ENCODE peak calls at places on chromosomes 13 and 19, in ten cellular contexts. P, K, N, Z, G, W, U, B, R and T are unnamed samples.

GRCh38 chr13:100543872-100544602 is 44.6 kb downstream of the GGACT start:
- DNase-seq in N (no peak), G (no peak), W (no peak), R (no peak), U (no peak), B (no peak), K (no peak), Z (no peak), P (no peak), T (peak)

GRCh38 chr19:44260343-44260681 is 626 bp downstream of the ZNF233 start:
- DNase-seq in N (no peak), P (no peak), U (no peak), R (no peak), B (no peak), K (no peak), W (peak), Z (no peak), G (no peak), T (no peak)

GRCh38 chr13:40973409-40973808 is 45.7 kb downstream of the ELF1 start:
- DNase-seq in R (no peak), Z (no peak), U (no peak), G (no peak), B (no peak), W (no peak), N (no peak), P (no peak), K (no peak), T (no peak)

GRCh38 chr19:6740589-6741348 is 1.3 kb downstream of the TRIP10 start:
- DNase-seq in W (peak), G (no peak), R (no peak), Z (peak), B (no peak), N (peak), P (no peak), K (no peak), U (no peak), T (no peak)

GRCh38 chr19:4495471-4495870 is 22.8 kb downstream of the PLIN4 start:
- DNase-seq in K (no peak), W (no peak), P (no peak), B (no peak), N (peak), Z (no peak), R (no peak), G (no peak), U (no peak), T (no peak)

GRCh38 chr19:5973867-5974635 is 3.9 kb downstream of the RANBP3 start:
- DNase-seq in R (no peak), G (no peak), N (no peak), U (no peak), Z (no peak), K (no peak), W (no peak), B (no peak), P (no peak), T (no peak)

GRCh38 chr19:3129112-3129511 is 6.7 kb upstream of the GNA15 start:
- DNase-seq in U (no peak), Z (no peak), R (no peak), P (peak), G (no peak), K (no peak), N (no peak), B (peak), W (no peak), T (peak)

GRCh38 chr19:45423589-45424190 is at the start of gene ERCC1:
- DNase-seq in B (peak), Z (peak), R (no peak), K (peak), U (peak), G (peak), N (peak), W (peak), P (peak), T (peak)